ENCODE peak calls at places on chromosomes 5 and 9, in five cellular contexts. One of them, this sample, is unnamed.

GRCh38 chr5:121681200-121681855 is 170.4 kb upstream of the FTMT start:
- DNase-seq in GDM1: peak
- DNase-seq in KBM-7: peak
- DNase-seq in nucleus accumbens: no peak
- DNase-seq in NCI-H345: no peak
- DNase-seq in this sample: no peak

GRCh38 chr9:37408933-37409710 is 13.4 kb upstream of the GRHPR start:
- DNase-seq in KBM-7: no peak
- DNase-seq in nucleus accumbens: no peak
- DNase-seq in GDM1: no peak
- DNase-seq in NCI-H345: no peak
- DNase-seq in this sample: no peak

GRCh38 chr9:14347408-14348224 is 33.7 kb upstream of the NFIB start:
- DNase-seq in GDM1: no peak
- DNase-seq in NCI-H345: no peak
- DNase-seq in nucleus accumbens: peak
- DNase-seq in KBM-7: no peak
- DNase-seq in this sample: no peak

GRCh38 chr5:1293997-1294838 is 650 bp downstream of the TERT start:
- DNase-seq in nucleus accumbens: no peak
- DNase-seq in NCI-H345: peak
- DNase-seq in KBM-7: no peak
- DNase-seq in GDM1: no peak
- DNase-seq in this sample: no peak

GRCh38 chr5:107594253-107595045 is 76.3 kb downstream of the EFNA5 start:
- DNase-seq in NCI-H345: no peak
- DNase-seq in GDM1: no peak
- DNase-seq in nucleus accumbens: no peak
- DNase-seq in KBM-7: no peak
- DNase-seq in this sample: no peak

GRCh38 chr9:15246688-15247087 is 60.3 kb downstream of the TTC39B start:
- DNase-seq in KBM-7: no peak
- DNase-seq in NCI-H345: no peak
- DNase-seq in GDM1: no peak
- DNase-seq in nucleus accumbens: no peak
- DNase-seq in this sample: no peak

GRCh38 chr5:953535-954449 is 54.8 kb upstream of the NKD2 start:
- DNase-seq in GDM1: no peak
- DNase-seq in NCI-H345: no peak
- DNase-seq in KBM-7: no peak
- DNase-seq in nucleus accumbens: no peak
- DNase-seq in this sample: no peak

GRCh38 chr5:21711854-21712752 is 1141.0 kb downstream of the CDH12 start:
- DNase-seq in NCI-H345: no peak
- DNase-seq in KBM-7: peak
- DNase-seq in GDM1: no peak
- DNase-seq in nucleus accumbens: no peak
- DNase-seq in this sample: no peak

GRCh38 chr9:108671156-108671555 is 184.6 kb downstream of the ACTL7B start:
- DNase-seq in nucleus accumbens: no peak
- DNase-seq in NCI-H345: no peak
- DNase-seq in GDM1: no peak
- DNase-seq in KBM-7: no peak
- DNase-seq in this sample: no peak

GRCh38 chr5:159412284-159413046 is 82.2 kb upstream of the IL12B start:
- DNase-seq in NCI-H345: no peak
- DNase-seq in GDM1: peak
- DNase-seq in nucleus accumbens: no peak
- DNase-seq in KBM-7: peak
- DNase-seq in this sample: peak

GRCh38 chr5:176732736-176733585 is 77.4 kb upstream of the UNC5A start:
- DNase-seq in nucleus accumbens: no peak
- DNase-seq in NCI-H345: no peak
- DNase-seq in GDM1: no peak
- DNase-seq in KBM-7: no peak
- DNase-seq in this sample: no peak

GRCh38 chr9:112175796-112176315 is 759 bp upstream of the SUSD1 start:
- DNase-seq in KBM-7: no peak
- DNase-seq in GDM1: no peak
- DNase-seq in nucleus accumbens: no peak
- DNase-seq in NCI-H345: no peak
- DNase-seq in this sample: no peak

GRCh38 chr9:89177021-89177400 is 1.6 kb downstream of the SHC3 start:
- DNase-seq in KBM-7: no peak
- DNase-seq in nucleus accumbens: no peak
- DNase-seq in GDM1: no peak
- DNase-seq in NCI-H345: no peak
- DNase-seq in this sample: no peak

GRCh38 chr9:131290767-131291370 is 1.3 kb downstream of the PLPP7 start:
- DNase-seq in KBM-7: no peak
- DNase-seq in NCI-H345: no peak
- DNase-seq in GDM1: no peak
- DNase-seq in nucleus accumbens: no peak
- DNase-seq in this sample: no peak

GRCh38 chr5:158115468-158115867 is 256.5 kb upstream of the CLINT1 start:
- DNase-seq in NCI-H345: no peak
- DNase-seq in nucleus accumbens: no peak
- DNase-seq in KBM-7: no peak
- DNase-seq in GDM1: no peak
- DNase-seq in this sample: no peak

GRCh38 chr5:148635321-148636083 is 18.8 kb downstream of the HTR4 start:
- DNase-seq in KBM-7: no peak
- DNase-seq in NCI-H345: no peak
- DNase-seq in GDM1: no peak
- DNase-seq in nucleus accumbens: no peak
- DNase-seq in this sample: no peak

GRCh38 chr5:149887622-149888183 is 56.9 kb downstream of the PDE6A start:
- DNase-seq in nucleus accumbens: no peak
- DNase-seq in KBM-7: peak
- DNase-seq in GDM1: no peak
- DNase-seq in NCI-H345: peak
- DNase-seq in this sample: no peak

GRCh38 chr9:36729902-36730301 is 157.2 kb downstream of the MELK start:
- DNase-seq in nucleus accumbens: no peak
- DNase-seq in NCI-H345: no peak
- DNase-seq in GDM1: no peak
- DNase-seq in KBM-7: no peak
- DNase-seq in this sample: no peak

GRCh38 chr5:55620009-55620770 is 85.4 kb upstream of the PLPP1 start:
- DNase-seq in NCI-H345: no peak
- DNase-seq in KBM-7: no peak
- DNase-seq in nucleus accumbens: no peak
- DNase-seq in GDM1: no peak
- DNase-seq in this sample: no peak

GRCh38 chr9:74521009-74521408 is 23.9 kb downstream of the RORB start:
- DNase-seq in NCI-H345: no peak
- DNase-seq in GDM1: no peak
- DNase-seq in KBM-7: no peak
- DNase-seq in nucleus accumbens: no peak
- DNase-seq in this sample: no peak

GRCh38 chr5:149037819-149038218 is 25.0 kb downstream of the SH3TC2 start:
- DNase-seq in GDM1: peak
- DNase-seq in KBM-7: peak
- DNase-seq in NCI-H345: no peak
- DNase-seq in nucleus accumbens: no peak
- DNase-seq in this sample: peak

GRCh38 chr5:141779642-141780041 is 97.6 kb upstream of the ARAP3 start:
- DNase-seq in NCI-H345: no peak
- DNase-seq in nucleus accumbens: no peak
- DNase-seq in GDM1: no peak
- DNase-seq in KBM-7: no peak
- DNase-seq in this sample: no peak

GRCh38 chr9:76474419-76474818 is 15.4 kb downstream of the GCNT1 start:
- DNase-seq in GDM1: no peak
- DNase-seq in KBM-7: no peak
- DNase-seq in NCI-H345: no peak
- DNase-seq in nucleus accumbens: no peak
- DNase-seq in this sample: no peak

GRCh38 chr5:54701179-54701578 is 183.6 kb downstream of the SNX18 start:
- DNase-seq in nucleus accumbens: no peak
- DNase-seq in GDM1: no peak
- DNase-seq in NCI-H345: no peak
- DNase-seq in KBM-7: no peak
- DNase-seq in this sample: no peak

This sample was measured in SIG-M5.